ENCODE peak calls at places on chromosome 1, in four cellular contexts. I is lung; D is cardiac muscle cell; J is effector memory CD4-positive, alpha-beta T cell. N is an unnamed sample.

GRCh38 chr1:20184997-20185833 is 681 bp upstream of the UBXN10 start:
- DNase-seq in I (no peak), D (no peak), J (peak), N (no peak)

GRCh38 chr1:221435510-221435909 is 306.4 kb downstream of the DUSP10 start:
- DNase-seq in I (no peak), D (peak), J (no peak), N (no peak)

GRCh38 chr1:227111782-227112181 is 171.7 kb downstream of the COQ8A start:
- DNase-seq in I (no peak), D (no peak), J (no peak), N (no peak)

GRCh38 chr1:235468970-235469369 is 35.3 kb downstream of the B3GALNT2 start:
- DNase-seq in I (no peak), D (peak), J (no peak), N (no peak)

GRCh38 chr1:10634428-10635384 is 160.0 kb downstream of the PEX14 start:
- DNase-seq in I (no peak), D (no peak), J (no peak), N (no peak)

GRCh38 chr1:244709076-244709475 is 56.1 kb downstream of the DESI2 start:
- DNase-seq in I (no peak), D (no peak), J (no peak), N (no peak)

GRCh38 chr1:55334140-55334539 is 119.0 kb upstream of the USP24 start:
- DNase-seq in I (no peak), D (peak), J (no peak), N (no peak)

GRCh38 chr1:163875927-163876320 is 554.2 kb downstream of the NUF2 start:
- DNase-seq in I (no peak), D (peak), J (no peak), N (no peak)

GRCh38 chr1:9542425-9542824 is 3.2 kb downstream of the SLC25A33 start:
- DNase-seq in I (no peak), D (peak), J (no peak), N (no peak)

DNA sequence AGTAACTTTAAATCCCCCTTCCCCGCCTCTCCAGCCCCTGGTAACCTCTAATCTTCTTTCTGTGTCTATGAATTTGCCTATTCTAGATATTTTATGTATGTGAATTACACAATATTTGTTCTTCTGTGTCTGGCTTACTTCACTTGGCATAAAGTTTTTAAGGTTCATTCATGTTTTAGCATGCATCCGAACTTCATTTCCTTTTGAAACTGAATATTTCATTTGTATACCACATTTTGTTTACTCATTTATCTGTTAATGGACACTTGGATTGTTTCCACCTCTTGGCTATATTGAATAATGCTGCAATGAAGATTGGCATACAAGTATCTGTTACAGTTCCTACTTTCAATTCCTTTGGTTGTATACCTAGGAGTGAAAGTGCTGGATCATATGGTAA is 205.3 kb downstream of the TM2D1 start:
- DNase-seq in I (no peak), D (no peak), J (no peak), N (no peak)
- H3K27ac ChIP-seq in I (no peak), D (no peak), J (no peak), N (no peak)

GRCh38 chr1:116738673-116739370 is 15.4 kb upstream of the CD2 start:
- DNase-seq in I (no peak), D (no peak), J (peak), N (no peak)

GRCh38 chr1:116740726-116741125 is 13.5 kb upstream of the CD2 start:
- DNase-seq in I (no peak), D (no peak), J (no peak), N (no peak)

GRCh38 chr1:116737855-116738318 is 16.3 kb upstream of the CD2 start:
- DNase-seq in I (no peak), D (no peak), J (no peak), N (no peak)

GRCh38 chr1:116740296-116740695 is 13.9 kb upstream of the CD2 start:
- DNase-seq in I (no peak), D (no peak), J (no peak), N (no peak)

GRCh38 chr1:116739371-116740007 is 14.7 kb upstream of the CD2 start:
- DNase-seq in I (no peak), D (no peak), J (no peak), N (no peak)
- H3K27ac ChIP-seq in I (no peak), D (no peak), J (peak), N (no peak)

GRCh38 chr1:184615301-184615700 is 139.4 kb downstream of the EDEM3 start:
- DNase-seq in I (no peak), D (peak), J (no peak), N (no peak)

GRCh38 chr1:184618851-184619250 is 135.8 kb downstream of the EDEM3 start:
- DNase-seq in I (no peak), D (no peak), J (no peak), N (no peak)

GRCh38 chr1:184617433-184618029 is 137.1 kb downstream of the EDEM3 start:
- DNase-seq in I (no peak), D (no peak), J (no peak), N (no peak)

GRCh38 chr1:184614667-184615066 is 140.0 kb downstream of the EDEM3 start:
- DNase-seq in I (no peak), D (no peak), J (no peak), N (no peak)

DNA sequence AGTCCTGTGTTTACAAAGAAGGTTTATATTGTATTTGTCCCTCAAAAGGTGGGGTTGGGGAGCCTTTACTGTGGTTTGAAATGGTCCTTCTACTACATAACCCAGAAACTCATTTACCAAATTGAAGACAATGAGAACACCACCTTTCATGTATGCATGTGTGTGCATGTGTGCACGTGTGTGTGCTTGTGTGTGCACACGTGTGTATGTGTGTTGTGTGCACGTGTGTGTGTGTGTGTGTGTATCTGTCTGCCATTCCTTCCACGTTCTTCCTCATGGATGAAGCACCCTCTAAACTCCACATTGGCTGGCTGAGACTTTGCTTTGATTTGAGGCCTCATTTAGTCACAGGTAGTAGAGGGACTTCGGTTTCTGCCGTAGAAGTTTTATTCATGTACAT is 138.2 kb downstream of the EDEM3 start:
- DNase-seq in I (no peak), D (no peak), J (no peak), N (no peak)
- H3K27ac ChIP-seq in I (no peak), D (no peak), J (no peak), N (no peak)

DNA sequence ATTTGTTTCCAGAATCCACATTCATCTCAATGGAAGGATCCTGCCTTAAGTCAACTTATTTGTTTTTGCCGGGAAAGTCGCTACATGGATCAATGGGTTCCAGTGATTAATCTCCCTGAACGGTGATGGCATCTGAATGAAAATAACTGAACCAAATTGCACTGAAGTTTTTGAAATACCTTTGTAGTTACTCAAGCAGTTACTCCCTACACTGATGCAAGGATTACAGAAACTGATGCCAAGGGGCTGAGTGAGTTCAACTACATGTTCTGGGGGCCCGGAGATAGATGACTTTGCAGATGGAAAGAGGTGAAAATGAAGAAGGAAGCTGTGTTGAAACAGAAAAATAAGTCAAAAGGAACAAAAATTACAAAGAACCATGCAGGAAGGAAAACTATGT is 2.6 kb downstream of the GADD45A start:
- DNase-seq in I (no peak), D (peak), J (no peak), N (no peak)
- H3K27ac ChIP-seq in I (no peak), D (peak), J (no peak), N (no peak)

DNA sequence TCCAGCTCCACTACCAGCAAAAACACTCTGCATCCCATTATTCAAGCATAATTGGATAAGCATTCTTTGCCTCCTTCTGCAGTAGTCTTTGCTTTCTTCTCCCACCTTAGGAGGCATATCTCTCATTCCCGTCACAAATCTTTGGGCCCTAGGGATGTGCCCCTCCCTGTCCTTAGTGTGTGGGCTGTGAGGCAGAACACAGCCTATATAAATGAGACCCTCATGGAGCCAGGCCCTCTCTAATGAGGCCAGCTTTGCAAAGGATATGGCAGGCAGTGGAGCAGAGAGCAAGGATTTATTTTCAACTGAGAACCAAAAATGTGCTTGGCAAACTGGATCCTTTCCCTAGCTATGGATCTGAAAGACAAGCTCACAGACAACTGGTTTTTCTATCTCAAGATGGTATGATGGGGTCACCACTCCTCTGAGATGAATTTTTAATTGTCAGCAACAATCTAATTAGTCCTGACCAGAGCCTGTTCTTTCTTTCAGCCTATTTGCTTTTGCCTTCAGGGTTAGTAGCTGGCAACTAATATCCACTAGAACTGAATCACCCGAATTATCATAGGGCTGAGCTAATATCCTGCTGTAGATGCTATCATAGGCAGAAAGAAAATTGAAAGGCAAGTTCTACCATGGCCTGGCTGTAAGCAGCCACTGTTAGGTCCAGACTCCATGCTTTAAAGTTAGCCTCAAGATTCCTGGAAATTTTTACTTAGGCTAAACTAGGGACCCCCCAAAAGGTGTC is 134.2 kb downstream of the SYT2 start:
- DNase-seq in I (no peak), D (peak), J (no peak), N (no peak)
- H3K27ac ChIP-seq in I (peak), D (peak), J (no peak), N (no peak)

N was measured in caudate nucleus.